ENCODE peak calls at places on chromosomes 2 and 18, in eight cellular contexts. L is astrocyte; V is cardiac muscle cell; O is neural progenitor cell; T is heart right ventricle; C is colonic mucosa; E is psoas muscle; X is CD8-positive, alpha-beta T cell. Q is an unnamed sample. For H3K27me3, the result is how much of the 10 kb centered on the place peaks cover.

GRCh38 chr2:239129147-239129896 is 271.5 kb downstream of the HDAC4 start:
- DNase-seq in T (no peak), X (no peak), C (no peak), E (no peak), V (no peak), O (no peak), L (no peak), Q (no peak)

GRCh38 chr2:102190425-102191107 is 3.7 kb downstream of the IL1RL2 start:
- DNase-seq in C (peak), E (no peak), X (no peak), V (no peak), T (no peak), O (no peak), L (no peak), Q (no peak)

GRCh38 chr18:26757263-26758019 is 108.1 kb downstream of the AQP4 start:
- DNase-seq in X (no peak), V (no peak), T (no peak), O (no peak), E (no peak), C (peak), L (no peak), Q (no peak)

GRCh38 chr2:233853883-233854240 is 473 bp downstream of the HJURP start:
- DNase-seq in E (no peak), X (no peak), L (no peak), O (no peak), C (no peak), V (no peak), T (no peak), Q (no peak)

GRCh38 chr18:9177047-9177446 is 40.5 kb downstream of the ANKRD12 start:
- DNase-seq in X (no peak), O (no peak), C (no peak), L (no peak), V (peak), E (no peak), T (no peak), Q (no peak)

GRCh38 chr18:57801379-57802165 is 1.5 kb downstream of the ATP8B1 start:
- DNase-seq in L (no peak), T (peak), X (no peak), O (peak), V (no peak), E (no peak), C (no peak), Q (no peak)

GRCh38 chr2:240913810-240914644 is 7.9 kb downstream of the CROCC2 start:
- DNase-seq in T (peak), O (peak), V (peak), X (peak), C (peak), E (peak), L (peak), Q (no peak)

GRCh38 chr2:157784169-157784822 is 91.8 kb downstream of the ACVR1 start:
- DNase-seq in E (peak), O (no peak), L (peak), V (no peak), X (no peak), T (peak), C (peak), Q (peak)

GRCh38 chr2:236646871-236647270 is 77.2 kb downstream of the ACKR3 start:
- DNase-seq in V (no peak), T (no peak), X (no peak), E (no peak), C (no peak), O (no peak), L (no peak), Q (no peak)

GRCh38 chr2:217162533-217162932 is 302.7 kb upstream of the TNP1 start:
- DNase-seq in L (peak), C (no peak), O (peak), X (no peak), T (no peak), V (no peak), E (no peak), Q (peak)

GRCh38 chr2:173134703-173135102 is 59.1 kb downstream of the MAP3K20 start:
- DNase-seq in T (no peak), E (no peak), C (no peak), X (no peak), L (no peak), O (no peak), V (no peak), Q (no peak)

GRCh38 chr2:109184368-109184767 is 55.4 kb downstream of the SH3RF3 start:
- DNase-seq in E (no peak), O (no peak), X (no peak), C (no peak), T (no peak), V (no peak), L (no peak), Q (no peak)

GRCh38 chr2:189580267-189580661 is 322 bp downstream of the SLC40A1 start:
- DNase-seq in V (peak), E (peak), O (peak), L (peak), C (no peak), T (peak), X (no peak), Q (no peak)

GRCh38 chr2:64609229-64609994 is 44.3 kb downstream of the SERTAD2 start:
- DNase-seq in V (peak), O (peak), E (peak), T (peak), X (peak), C (peak), L (no peak), Q (no peak)

GRCh38 chr2:105852066-105852465 is 107.4 kb downstream of the NCK2 start:
- DNase-seq in X (no peak), C (no peak), T (no peak), E (no peak), O (no peak), V (no peak), L (no peak), Q (no peak)

GRCh38 chr2:178327516-178327915 is 123.5 kb downstream of the PRKRA start:
- DNase-seq in T (no peak), O (no peak), V (no peak), L (peak), X (no peak), E (no peak), C (no peak), Q (no peak)

GRCh38 chr18:5049124-5049523 is 147.9 kb downstream of the AKAIN1 start:
- DNase-seq in X (no peak), E (no peak), O (no peak), C (no peak), T (no peak), L (no peak), V (no peak), Q (no peak)

DNA sequence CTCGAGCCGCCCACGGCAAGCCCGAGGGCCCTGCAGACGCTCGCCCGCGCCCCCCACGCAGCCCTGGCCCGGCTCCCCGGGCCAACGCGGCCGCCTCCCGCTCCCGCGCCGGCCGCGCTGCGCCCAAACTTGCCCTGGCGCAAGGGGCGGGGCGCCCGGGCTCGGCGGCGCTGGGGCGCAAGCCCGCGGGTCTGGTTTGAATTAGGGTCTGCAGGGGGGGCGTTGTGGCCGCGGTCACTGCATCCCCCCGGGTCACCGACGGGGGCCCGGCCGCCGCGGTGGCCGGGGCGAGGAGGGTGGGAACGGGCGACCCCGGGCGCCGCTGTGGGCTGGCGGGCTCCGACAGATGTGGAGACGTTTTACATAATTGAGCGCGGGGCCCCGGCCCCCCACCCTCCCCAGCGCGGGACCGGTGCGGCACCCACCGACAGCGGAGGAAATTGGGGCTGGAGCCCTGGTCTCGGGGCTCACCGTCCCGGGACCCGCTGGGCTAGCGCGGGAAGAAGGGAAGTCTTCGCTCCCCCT is 677 bp downstream of the SDC1 start:
- DNase-seq in C (no peak), V (peak), X (no peak), O (peak), T (no peak), L (no peak), E (no peak), Q (no peak)
- H3K4me3 ChIP-seq in C (peak), V (peak), X (peak), O (peak), T (peak), L (peak), E (peak), Q (peak)

GRCh38 chr2:26582890-26583289 is 58.3 kb downstream of the CIB4 start:
- DNase-seq in T (no peak), E (no peak), L (no peak), X (no peak), O (no peak), C (no peak), V (no peak), Q (no peak)
- H3K27me3 ChIP-seq in T (under half), E (under half), L (half or more), X (under half), O (under half), C (under half), V (under half), Q (under half)

GRCh38 chr2:113052767-113053166 is at the start of gene IL36B:
- DNase-seq in X (no peak), C (no peak), L (no peak), V (no peak), E (no peak), O (no peak), T (no peak), Q (no peak)

GRCh38 chr2:113056501-113056900 is 2.5 kb upstream of the IL36RN start:
- DNase-seq in X (no peak), O (no peak), T (no peak), C (peak), V (no peak), E (no peak), L (no peak), Q (no peak)

GRCh38 chr2:113053666-113054435 is 1.2 kb upstream of the IL36B start:
- DNase-seq in C (peak), L (no peak), E (no peak), T (no peak), O (no peak), V (no peak), X (no peak), Q (no peak)

GRCh38 chr2:113046465-113046864 is 6.2 kb downstream of the IL36B start:
- DNase-seq in T (no peak), X (no peak), V (no peak), E (no peak), O (no peak), C (no peak), L (no peak), Q (no peak)

GRCh38 chr2:113050921-113051895 is 1.5 kb downstream of the IL36B start:
- DNase-seq in X (no peak), O (no peak), E (no peak), T (no peak), C (no peak), V (no peak), L (no peak), Q (no peak)
- TF ChIP-seq CTCF in X (no peak), O (peak), E (no peak), T (no peak), C (no peak), V (no peak), L (no peak), Q (no peak)

DNA sequence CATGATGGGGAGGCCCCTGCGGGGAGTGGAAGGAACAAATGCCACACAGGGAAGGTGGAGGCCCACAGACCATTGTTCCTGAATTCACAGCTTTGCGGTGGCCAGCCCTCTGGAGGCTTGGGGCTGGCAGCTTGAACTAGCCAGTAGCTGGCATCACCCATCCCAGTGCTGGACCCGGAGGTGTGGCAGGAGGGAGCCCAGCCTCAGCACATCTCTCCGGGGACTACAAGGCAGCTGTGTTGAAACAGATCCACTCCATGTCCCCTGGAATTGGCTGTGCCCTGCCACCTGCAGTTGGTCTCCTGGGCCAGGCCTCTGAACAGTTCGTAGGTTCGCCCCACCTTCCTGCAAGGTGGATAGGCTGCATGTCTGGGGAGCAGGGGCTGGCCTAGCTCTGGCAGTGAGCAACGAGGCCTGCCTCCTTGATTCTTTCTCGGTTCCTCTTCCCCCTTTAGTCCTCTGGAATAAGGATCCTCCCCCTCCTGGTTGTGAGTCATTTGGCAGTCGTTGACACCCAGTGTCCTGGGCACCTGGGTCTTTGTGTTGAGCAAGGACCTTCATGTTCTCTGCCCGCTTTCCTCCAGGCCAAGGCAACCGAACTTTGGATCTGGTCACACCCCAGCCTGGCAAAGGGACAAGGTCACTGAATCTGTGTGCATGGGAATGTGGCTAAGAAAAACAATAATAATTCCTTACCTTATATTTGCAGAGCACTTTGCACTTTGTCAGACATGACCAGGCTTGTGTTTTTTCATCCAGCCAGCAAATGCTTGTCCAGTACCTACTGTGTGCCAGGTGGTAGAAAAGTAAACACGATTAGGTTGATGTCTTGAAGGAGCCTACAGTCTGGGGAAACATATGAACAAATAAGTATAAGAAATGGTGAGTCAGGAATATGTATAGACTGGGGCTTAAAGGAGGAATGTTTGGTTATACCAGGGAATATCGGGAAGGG is 55.0 kb upstream of the MCFD2 start:
- DNase-seq in T (no peak), L (peak), E (peak), C (peak), O (no peak), X (no peak), V (no peak), Q (peak)
- H3K4me3 ChIP-seq in T (no peak), L (no peak), E (no peak), C (no peak), O (no peak), X (no peak), V (no peak), Q (no peak)

GRCh38 chr2:219513787-219514186 is 495 bp upstream of the ASIC4 start:
- DNase-seq in T (no peak), V (no peak), E (no peak), X (no peak), L (no peak), C (no peak), O (no peak), Q (no peak)
- H3K27me3 ChIP-seq in T (under half), V (under half), E (under half), X (under half), L (under half), C (under half), O (under half), Q (half or more)